ENCODE peak calls at places on chromosomes 4 and X, in eight cellular contexts. C is NCI-H2029, L is hypothalamus, K is NCI-H1694 treated with DMSO at 0.1 percent for 48 hours, U is breast epithelium, S is cerebellar nuclear complex, T is GM19239, Z is left cardiac atrium. B is an unnamed sample.

GRCh38 chr4:73417342-73417741 is 13.3 kb downstream of the ALB start:
- DNase-seq in S (no peak), U (no peak), T (no peak), K (no peak), L (no peak), Z (no peak), C (no peak), B (no peak)

GRCh38 chr4:158819942-158820786 is 51.3 kb downstream of the FNIP2 start:
- DNase-seq in K (no peak), Z (no peak), S (no peak), T (no peak), U (no peak), C (no peak), L (no peak), B (no peak)

GRCh38 chrX:40087574-40088298 is 10.0 kb downstream of the BCOR start:
- DNase-seq in U (no peak), T (no peak), K (no peak), Z (no peak), S (no peak), C (no peak), L (no peak), B (no peak)

GRCh38 chrX:46959985-46960700 is 47.9 kb downstream of the JADE3 start:
- DNase-seq in T (no peak), S (no peak), L (no peak), Z (no peak), C (no peak), K (no peak), U (no peak), B (no peak)

GRCh38 chrX:24017674-24018073 is 9.3 kb downstream of the KLHL15 start:
- DNase-seq in Z (no peak), C (no peak), T (no peak), K (no peak), L (no peak), S (no peak), U (no peak), B (no peak)

GRCh38 chrX:68914337-68914989 is 85.6 kb downstream of the EFNB1 start:
- DNase-seq in L (no peak), S (no peak), T (no peak), K (no peak), Z (no peak), U (no peak), C (no peak), B (no peak)

GRCh38 chr4:181319629-181320028 is 923.6 kb upstream of the TENM3 start:
- DNase-seq in K (no peak), U (no peak), T (no peak), S (no peak), C (peak; percentile 10), Z (no peak), L (no peak), B (no peak)

GRCh38 chr4:40000711-40001110 is 23.0 kb upstream of the PDS5A start:
- DNase-seq in K (no peak), T (no peak), S (no peak), C (no peak), Z (no peak), L (no peak), U (no peak), B (no peak)

GRCh38 chrX:23643020-23643419 is 24.3 kb upstream of the PRDX4 start:
- DNase-seq in K (no peak), T (no peak), L (no peak), U (no peak), Z (no peak), C (no peak), S (no peak), B (no peak)

GRCh38 chr4:110415451-110415850 is 60.5 kb upstream of the ENPEP start:
- DNase-seq in Z (no peak), L (no peak), S (no peak), U (no peak), C (no peak), T (no peak), K (no peak), B (no peak)

GRCh38 chrX:53715336-53715924 is 28.9 kb upstream of the HUWE1 start:
- DNase-seq in U (no peak), C (no peak), Z (no peak), T (no peak), K (no peak), L (no peak), S (no peak), B (no peak)